ENCODE peak calls at places on chromosomes 12 and 14, in seven cellular contexts. X is lung, K is H1, Z is tibial artery, H is neural progenitor cell, N is psoas muscle, M is H9. J is an unnamed sample.

GRCh38 chr12:12645485-12645884 is 33.8 kb downstream of the CREBL2 start:
- DNase-seq in X (no peak), K (no peak), Z (no peak), H (peak; percentile 55), N (no peak), M (peak; percentile 47), J (no peak)

GRCh38 chr14:23524954-23525353 is 26.6 kb downstream of the ZFHX2 start:
- DNase-seq in X (no peak), K (no peak), Z (no peak), H (no peak), N (no peak), M (no peak), J (no peak)

GRCh38 chr12:26514364-26514763 is 318.6 kb downstream of the ITPR2 start:
- DNase-seq in X (no peak), K (no peak), Z (no peak), H (no peak), N (no peak), M (no peak), J (no peak)

GRCh38 chr12:6536894-6537579 is 2.7 kb downstream of the GAPDH start:
- DNase-seq in X (no peak), K (no peak), Z (no peak), H (no peak), N (no peak), M (peak; percentile 40), J (peak; percentile 66)

GRCh38 chr12:30296486-30296885 is 399.2 kb downstream of the IPO8 start:
- DNase-seq in X (no peak), K (no peak), Z (no peak), H (no peak), N (no peak), M (no peak), J (no peak)

GRCh38 chr14:34328178-34328577 is 133.9 kb downstream of the SPTSSA start:
- DNase-seq in X (no peak), K (no peak), Z (no peak), H (no peak), N (no peak), M (no peak), J (no peak)

GRCh38 chr14:75981426-75981825 is 369 bp downstream of the TGFB3 start:
- DNase-seq in X (no peak), K (peak; percentile 54), Z (no peak), H (peak; percentile 55), N (no peak), M (peak; percentile 58), J (peak; percentile 68)

GRCh38 chr14:68790656-68791077 is 2.2 kb downstream of the ZFP36L1 start:
- DNase-seq in X (no peak), K (peak; percentile 39), Z (peak; percentile 64), H (no peak), N (no peak), M (no peak), J (no peak)

GRCh38 chr12:67754933-67755697 is 106.6 kb downstream of the DYRK2 start:
- DNase-seq in X (peak; percentile 31), K (no peak), Z (no peak), H (no peak), N (no peak), M (no peak), J (no peak)

GRCh38 chr14:45946251-45946650 is 693.2 kb upstream of the MIS18BP1 start:
- DNase-seq in X (no peak), K (no peak), Z (no peak), H (no peak), N (no peak), M (no peak), J (no peak)

GRCh38 chr14:69613312-69614073 is 2.1 kb downstream of the SUSD6 start:
- DNase-seq in X (no peak), K (no peak), Z (no peak), H (no peak), N (no peak), M (no peak), J (no peak)

GRCh38 chr14:74941676-74942097 is 13.7 kb downstream of the PGF start:
- DNase-seq in X (peak; percentile 53), K (no peak), Z (peak; percentile 94), H (no peak), N (peak; percentile 70), M (no peak), J (peak; percentile 90)

GRCh38 chr12:57011438-57012424 is 4.6 kb downstream of the TAC3 start:
- DNase-seq in X (no peak), K (no peak), Z (no peak), H (no peak), N (no peak), M (no peak), J (no peak)

GRCh38 chr12:103538397-103538796 is 42.6 kb upstream of the C12orf42 start:
- DNase-seq in X (no peak), K (no peak), Z (no peak), H (no peak), N (no peak), M (no peak), J (no peak)

GRCh38 chr12:71938728-71939385 is at the start of gene TPH2:
- DNase-seq in X (peak; percentile 34), K (peak; percentile 96), Z (no peak), H (peak; percentile 94), N (peak; percentile 19), M (peak; percentile 95), J (no peak)

GRCh38 chr14:31270196-31270772 is 62.7 kb upstream of the HECTD1 start:
- DNase-seq in X (peak; percentile 41), K (peak; percentile 51), Z (no peak), H (peak; percentile 44), N (peak; percentile 21), M (peak; percentile 86), J (no peak)

GRCh38 chr12:113674302-113674701 is 202.6 kb upstream of the LHX5 start:
- DNase-seq in X (no peak), K (no peak), Z (no peak), H (no peak), N (no peak), M (no peak), J (no peak)

GRCh38 chr14:102116361-102117180 is 23.1 kb upstream of the WDR20 start:
- DNase-seq in X (no peak), K (no peak), Z (no peak), H (no peak), N (no peak), M (no peak), J (no peak)

GRCh38 chr14:81161749-81162148 is 59.0 kb downstream of the GTF2A1 start:
- DNase-seq in X (no peak), K (no peak), Z (no peak), H (no peak), N (no peak), M (no peak), J (no peak)

GRCh38 chr12:64781374-64782029 is 22.3 kb upstream of the GNS start:
- DNase-seq in X (peak; percentile 30), K (no peak), Z (no peak), H (peak; percentile 85), N (no peak), M (peak; percentile 56), J (no peak)

GRCh38 chr14:71243697-71244096 is 336.4 kb downstream of the PCNX1 start:
- DNase-seq in X (no peak), K (no peak), Z (no peak), H (no peak), N (no peak), M (no peak), J (no peak)

GRCh38 chr14:87934185-87934584 is 58.8 kb downstream of the GALC start:
- DNase-seq in X (no peak), K (no peak), Z (no peak), H (peak; percentile 4), N (no peak), M (no peak), J (no peak)
- TF ChIP-seq CTCF in X (no peak), K (no peak), Z (no peak), H (peak; percentile 31), N (no peak), M (peak; percentile 28), J (no peak)

GRCh38 chr14:64337901-64338615 is 43.9 kb upstream of the ESR2 start:
- DNase-seq in X (no peak), K (peak; percentile 88), Z (no peak), H (peak; percentile 91), N (no peak), M (peak; percentile 68), J (no peak)
- H3K27ac ChIP-seq in X (peak overlapping the region; percentile 77), K (peak overlapping the region; percentile 79), Z (peak overlapping the region; percentile 89), H (peak overlapping the region; percentile 74), N (peak overlapping the region; percentile 67), M (no peak overlapping the region), J (peak overlapping the region; percentile 73)

DNA sequence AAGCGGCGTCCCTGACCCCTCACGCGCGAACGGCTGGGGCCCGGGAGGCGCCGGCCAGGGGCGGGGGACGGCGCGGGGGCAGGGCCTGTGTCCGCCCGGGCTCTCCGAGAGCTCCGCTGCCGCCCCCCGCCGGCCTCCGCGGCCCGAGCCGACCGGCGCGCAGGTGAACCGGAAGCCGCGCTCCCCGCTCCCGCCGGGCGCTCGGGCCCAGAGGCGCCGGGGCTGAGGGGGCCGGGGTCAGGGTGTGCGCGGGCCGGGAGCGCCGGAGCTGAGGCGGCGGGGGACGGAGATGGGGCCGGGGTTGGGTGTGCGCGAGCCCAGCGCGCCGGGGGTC is 403 bp downstream of the HIP1R start:
- DNase-seq in X (no peak), K (peak; percentile 51), Z (no peak), H (no peak), N (no peak), M (peak; percentile 41), J (no peak)
- TF ChIP-seq CTCF in X (no peak), K (no peak), Z (no peak), H (no peak), N (no peak), M (no peak), J (no peak)

GRCh38 chr12:53233671-53234091 is 1.7 kb upstream of the RARG start:
- DNase-seq in X (no peak), K (no peak), Z (no peak), H (no peak), N (no peak), M (peak; percentile 56), J (no peak)

GRCh38 chr12:53231859-53232640 is at the start of gene RARG:
- DNase-seq in X (peak; percentile 74), K (peak; percentile 83), Z (peak; percentile 93), H (peak; percentile 72), N (peak; percentile 62), M (peak; percentile 79), J (peak; percentile 87)

GRCh38 chr12:53234236-53234635 is 2.2 kb upstream of the RARG start:
- DNase-seq in X (no peak), K (peak; percentile 82), Z (peak; percentile 81), H (peak; percentile 86), N (no peak), M (peak; percentile 91), J (peak; percentile 76)

GRCh38 chr12:53230971-53231858 is 794 bp downstream of the RARG start:
- DNase-seq in X (no peak), K (peak; percentile 56), Z (no peak), H (no peak), N (no peak), M (peak; percentile 35), J (no peak)

DNA sequence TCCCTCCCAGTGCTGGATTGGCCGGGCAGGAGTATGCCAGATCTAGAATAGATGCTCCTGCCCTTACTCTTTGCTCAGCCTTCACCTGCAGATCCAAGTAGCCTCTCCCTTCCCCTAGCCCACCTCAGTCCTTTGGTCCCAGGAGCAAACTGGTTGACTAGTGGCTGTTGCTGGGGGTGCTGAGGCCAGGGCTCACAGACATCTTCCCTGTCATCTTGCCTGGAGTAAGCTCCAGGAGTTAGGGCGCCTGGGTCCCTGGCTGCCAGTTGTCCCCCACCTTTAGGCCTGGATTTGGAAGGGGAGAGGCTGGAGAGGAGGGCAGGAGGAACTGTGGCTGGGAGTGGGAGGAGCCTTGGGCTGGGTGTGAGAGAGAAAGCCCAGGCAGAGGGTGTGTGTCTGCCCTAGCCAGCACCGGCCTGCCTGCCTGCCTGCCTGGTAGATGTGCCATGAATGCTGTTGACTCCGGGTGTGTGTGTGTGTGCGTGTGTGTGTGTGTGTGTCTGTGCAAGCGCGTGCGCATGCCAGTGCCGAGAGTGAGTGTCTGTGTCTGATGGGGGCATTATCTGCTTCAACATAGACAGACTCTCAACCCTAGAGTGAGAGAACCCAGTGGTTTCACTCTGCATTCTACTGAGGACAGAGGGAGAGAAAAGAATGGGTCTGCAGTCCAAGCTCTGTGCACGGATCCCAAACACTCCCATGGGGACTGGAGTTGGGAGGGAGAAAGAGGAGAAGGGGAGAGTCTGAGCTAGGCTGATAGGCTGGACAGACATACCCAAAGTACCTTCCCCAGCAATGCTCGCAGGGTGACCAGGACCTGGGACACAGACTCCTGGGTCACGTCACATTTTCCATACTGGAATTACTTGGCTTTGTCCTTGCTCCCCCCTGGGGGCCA is 881 bp upstream of the RARG start:
- DNase-seq in X (no peak), K (no peak), Z (peak; percentile 89), H (peak; percentile 60), N (peak; percentile 36), M (peak; percentile 76), J (peak; percentile 82)
- H3K27ac ChIP-seq in X (no peak overlapping the region), K (no peak overlapping the region), Z (peak overlapping the region; percentile 96), H (no peak overlapping the region), N (peak overlapping the region; percentile 9), M (no peak overlapping the region), J (peak overlapping the region; percentile 88)